ENCODE peak calls at places on chromosome 10, in ten cellular contexts. M, H, J, L, F, E, D, W, Q and I are unnamed samples.
A peak's percentile ranks its signal among the peaks of the same experiment; 100 is the strongest.

GRCh38 chr10:16853201-16853600 is 36.0 kb upstream of the RSU1 start:
- DNase-seq in W (peak; percentile 21), F (peak; percentile 30), E (no peak), J (no peak), M (no peak), D (no peak), L (no peak), Q (no peak), H (no peak), I (no peak)

GRCh38 chr10:5528989-5529701 is 4.4 kb downstream of the CALML3 start:
- DNase-seq in F (no peak), M (no peak), L (no peak), W (no peak), Q (no peak), E (no peak), D (no peak), H (no peak), J (no peak), I (no peak)

GRCh38 chr10:93180402-93181040 is 106.8 kb downstream of the CYP26A1 start:
- DNase-seq in Q (no peak), D (no peak), H (no peak), W (peak; percentile 57), M (no peak), E (no peak), F (no peak), L (no peak), J (no peak), I (no peak)

GRCh38 chr10:90968448-90969086 is 47.7 kb upstream of the ANKRD1 start:
- DNase-seq in M (peak; percentile 85), L (no peak), E (no peak), D (no peak), W (peak; percentile 70), J (no peak), F (no peak), H (no peak), Q (no peak), I (no peak)

GRCh38 chr10:124018886-124019525 is 74.4 kb downstream of the CHST15 start:
- DNase-seq in Q (no peak), M (no peak), E (no peak), L (no peak), D (no peak), H (no peak), J (no peak), W (no peak), F (no peak), I (no peak)

GRCh38 chr10:71133710-71134686 is 78.4 kb upstream of the UNC5B start:
- DNase-seq in Q (no peak), F (no peak), L (no peak), W (no peak), E (no peak), M (no peak), J (no peak), H (no peak), D (no peak), I (no peak)

GRCh38 chr10:52216852-52217251 is 97.2 kb upstream of the DKK1 start:
- DNase-seq in D (no peak), E (no peak), F (peak; percentile 11), M (peak; percentile 15), W (peak; percentile 9), Q (no peak), L (peak; percentile 15), H (no peak), J (no peak), I (no peak)

GRCh38 chr10:51770719-51771118 is 71.3 kb upstream of the CSTF2T start:
- DNase-seq in L (no peak), Q (no peak), M (no peak), H (no peak), F (no peak), W (no peak), D (no peak), J (no peak), E (no peak), I (no peak)

GRCh38 chr10:71266147-71266917 is 52.7 kb upstream of the SLC29A3 start:
- DNase-seq in L (no peak), E (no peak), W (peak; percentile 79), Q (no peak), D (no peak), M (no peak), H (no peak), F (peak; percentile 66), J (no peak), I (no peak)